ENCODE peak calls at places on chromosomes 12 and 14, in six cellular contexts. One of them, this sample, is unnamed.

GRCh38 chr14:64604854-64605253 is 55.1 kb downstream of the PPP1R36 start:
- DNase-seq in glutamatergic neuron: no peak
- DNase-seq in breast epithelium: no peak
- DNase-seq in endothelial cell: no peak
- DNase-seq in psoas muscle: no peak
- DNase-seq in thoracic aorta: no peak
- DNase-seq in this sample: no peak

GRCh38 chr12:2998789-2999264 is 39.6 kb downstream of the TEAD4 start:
- DNase-seq in glutamatergic neuron: peak
- DNase-seq in thoracic aorta: peak
- DNase-seq in endothelial cell: no peak
- DNase-seq in breast epithelium: no peak
- DNase-seq in psoas muscle: peak
- DNase-seq in this sample: no peak

GRCh38 chr12:71639341-71639760 is 24.3 kb downstream of the ZFC3H1 start:
- DNase-seq in glutamatergic neuron: no peak
- DNase-seq in psoas muscle: no peak
- DNase-seq in breast epithelium: no peak
- DNase-seq in thoracic aorta: no peak
- DNase-seq in endothelial cell: peak
- DNase-seq in this sample: no peak

GRCh38 chr12:41486718-41487117 is 298.6 kb downstream of the PDZRN4 start:
- DNase-seq in endothelial cell: no peak
- DNase-seq in psoas muscle: no peak
- DNase-seq in thoracic aorta: no peak
- DNase-seq in glutamatergic neuron: no peak
- DNase-seq in breast epithelium: no peak
- DNase-seq in this sample: no peak

GRCh38 chr12:113231275-113232231 is 10.3 kb downstream of the TPCN1 start:
- DNase-seq in endothelial cell: no peak
- DNase-seq in glutamatergic neuron: no peak
- DNase-seq in thoracic aorta: no peak
- DNase-seq in breast epithelium: no peak
- DNase-seq in psoas muscle: no peak
- DNase-seq in this sample: no peak

GRCh38 chr14:75191100-75191499 is 14.7 kb upstream of the TMED10 start:
- DNase-seq in thoracic aorta: no peak
- DNase-seq in glutamatergic neuron: no peak
- DNase-seq in psoas muscle: no peak
- DNase-seq in breast epithelium: no peak
- DNase-seq in endothelial cell: no peak
- DNase-seq in this sample: no peak

GRCh38 chr12:57005980-57006808 is at the start of gene ZBTB39:
- DNase-seq in psoas muscle: peak
- DNase-seq in breast epithelium: no peak
- DNase-seq in endothelial cell: peak
- DNase-seq in glutamatergic neuron: peak
- DNase-seq in thoracic aorta: no peak
- DNase-seq in this sample: peak

GRCh38 chr12:104551313-104551931 is 94.7 kb downstream of the CHST11 start:
- DNase-seq in thoracic aorta: no peak
- DNase-seq in psoas muscle: no peak
- DNase-seq in breast epithelium: no peak
- DNase-seq in glutamatergic neuron: no peak
- DNase-seq in endothelial cell: no peak
- DNase-seq in this sample: no peak

GRCh38 chr14:44914849-44915248 is 46.9 kb downstream of the KLHL28 start:
- DNase-seq in thoracic aorta: no peak
- DNase-seq in psoas muscle: no peak
- DNase-seq in breast epithelium: no peak
- DNase-seq in endothelial cell: no peak
- DNase-seq in glutamatergic neuron: no peak
- DNase-seq in this sample: no peak

GRCh38 chr14:61246721-61247120 is 34.4 kb downstream of the TMEM30B start:
- DNase-seq in glutamatergic neuron: no peak
- DNase-seq in endothelial cell: no peak
- DNase-seq in psoas muscle: no peak
- DNase-seq in breast epithelium: no peak
- DNase-seq in thoracic aorta: no peak
- DNase-seq in this sample: no peak

GRCh38 chr14:64930085-64930843 is 12.3 kb downstream of the GPX2 start:
- DNase-seq in thoracic aorta: no peak
- DNase-seq in endothelial cell: no peak
- DNase-seq in glutamatergic neuron: no peak
- DNase-seq in psoas muscle: no peak
- DNase-seq in breast epithelium: no peak
- DNase-seq in this sample: no peak

GRCh38 chr12:92775416-92775815 is 72.6 kb downstream of the PLEKHG7 start:
- DNase-seq in endothelial cell: no peak
- DNase-seq in thoracic aorta: no peak
- DNase-seq in glutamatergic neuron: no peak
- DNase-seq in psoas muscle: no peak
- DNase-seq in breast epithelium: no peak
- DNase-seq in this sample: no peak

GRCh38 chr14:73744175-73744867 is 30.1 kb upstream of the PNMA1 start:
- DNase-seq in thoracic aorta: no peak
- DNase-seq in psoas muscle: no peak
- DNase-seq in glutamatergic neuron: no peak
- DNase-seq in endothelial cell: no peak
- DNase-seq in breast epithelium: no peak
- DNase-seq in this sample: no peak

GRCh38 chr14:101449114-101449513 is 112.2 kb upstream of the DIO3 start:
- DNase-seq in glutamatergic neuron: no peak
- DNase-seq in endothelial cell: no peak
- DNase-seq in psoas muscle: no peak
- DNase-seq in breast epithelium: no peak
- DNase-seq in thoracic aorta: no peak
- DNase-seq in this sample: no peak

GRCh38 chr14:98984719-98985041 is 287.3 kb downstream of the BCL11B start:
- DNase-seq in psoas muscle: no peak
- DNase-seq in breast epithelium: no peak
- DNase-seq in endothelial cell: no peak
- DNase-seq in thoracic aorta: no peak
- DNase-seq in glutamatergic neuron: no peak
- DNase-seq in this sample: no peak

GRCh38 chr14:68791078-68791983 is 1.5 kb downstream of the ZFP36L1 start:
- DNase-seq in psoas muscle: no peak
- DNase-seq in endothelial cell: no peak
- DNase-seq in breast epithelium: no peak
- DNase-seq in thoracic aorta: no peak
- DNase-seq in glutamatergic neuron: peak
- DNase-seq in this sample: no peak

DNA sequence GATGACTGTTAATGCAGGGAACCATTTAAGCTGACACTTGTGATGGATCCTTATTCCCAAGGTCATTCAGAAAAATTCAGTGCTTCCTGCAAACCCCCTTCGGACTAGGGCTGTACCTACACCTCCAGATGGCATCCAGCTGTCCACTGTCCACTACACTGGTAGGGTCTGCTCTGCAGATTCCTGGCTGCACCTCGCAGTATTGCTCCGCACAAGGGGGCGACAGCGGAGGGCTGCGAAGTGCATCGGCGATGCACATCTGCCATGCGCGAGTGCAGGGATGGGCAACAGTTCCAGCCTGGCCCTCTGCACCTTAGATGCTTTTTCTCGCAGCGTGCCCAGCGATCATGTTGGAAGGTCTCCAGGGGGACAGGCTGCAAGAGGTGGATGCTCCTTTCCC is 55.5 kb downstream of the KCNA5 start:
- DNase-seq in breast epithelium: no peak
- DNase-seq in glutamatergic neuron: peak
- DNase-seq in psoas muscle: no peak
- DNase-seq in endothelial cell: no peak
- DNase-seq in thoracic aorta: no peak
- DNase-seq in this sample: no peak
- TF ChIP-seq CTCF in breast epithelium: no peak
- TF ChIP-seq CTCF in glutamatergic neuron: no peak
- TF ChIP-seq CTCF in psoas muscle: no peak
- TF ChIP-seq CTCF in endothelial cell: no peak
- TF ChIP-seq CTCF in thoracic aorta: no peak
- TF ChIP-seq CTCF in this sample: no peak

DNA sequence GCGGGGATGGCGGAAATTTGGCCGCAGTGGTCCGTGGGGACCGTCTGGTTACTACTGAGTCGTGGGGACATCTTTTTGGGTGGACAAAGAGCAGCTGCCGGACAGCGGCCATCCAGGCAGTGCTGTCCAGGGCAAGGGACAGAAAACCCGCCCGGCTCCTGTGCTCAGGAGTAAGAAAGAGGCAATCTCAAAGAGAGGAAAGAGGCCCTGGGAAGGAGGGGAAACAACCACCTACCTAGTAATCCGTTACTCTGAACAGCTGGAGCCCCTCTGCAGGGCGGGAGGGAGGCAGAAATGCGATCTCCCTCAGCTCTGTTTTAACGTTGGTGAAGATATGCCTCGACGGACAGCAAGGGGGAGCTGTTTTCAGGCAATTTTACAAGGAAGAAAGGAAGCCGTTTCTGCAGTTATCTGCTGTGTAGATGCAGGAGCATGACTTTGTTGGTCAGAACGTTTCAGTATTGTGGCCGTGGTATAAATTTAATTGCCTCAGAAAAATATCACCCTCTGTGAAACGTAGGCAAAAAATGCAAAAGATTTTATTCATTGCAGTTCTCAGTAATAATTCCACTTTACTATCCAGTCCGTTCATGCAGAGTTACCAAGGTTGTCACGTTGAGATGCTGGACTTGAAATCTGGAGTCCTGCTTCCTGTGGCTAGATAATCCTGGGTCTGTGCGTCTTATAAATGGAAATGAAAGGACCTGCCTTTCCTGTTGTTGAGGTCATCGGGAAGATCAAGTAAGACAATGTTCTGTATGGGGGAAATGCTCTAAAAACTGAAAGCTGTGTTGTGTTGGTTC is 1.1 kb upstream of the AVPR1A start:
- DNase-seq in thoracic aorta: no peak
- DNase-seq in glutamatergic neuron: peak
- DNase-seq in breast epithelium: no peak
- DNase-seq in psoas muscle: no peak
- DNase-seq in endothelial cell: peak
- DNase-seq in this sample: no peak
- TF ChIP-seq CTCF in thoracic aorta: peak
- TF ChIP-seq CTCF in glutamatergic neuron: peak
- TF ChIP-seq CTCF in breast epithelium: peak
- TF ChIP-seq CTCF in psoas muscle: peak
- TF ChIP-seq CTCF in endothelial cell: peak
- TF ChIP-seq CTCF in this sample: peak

DNA sequence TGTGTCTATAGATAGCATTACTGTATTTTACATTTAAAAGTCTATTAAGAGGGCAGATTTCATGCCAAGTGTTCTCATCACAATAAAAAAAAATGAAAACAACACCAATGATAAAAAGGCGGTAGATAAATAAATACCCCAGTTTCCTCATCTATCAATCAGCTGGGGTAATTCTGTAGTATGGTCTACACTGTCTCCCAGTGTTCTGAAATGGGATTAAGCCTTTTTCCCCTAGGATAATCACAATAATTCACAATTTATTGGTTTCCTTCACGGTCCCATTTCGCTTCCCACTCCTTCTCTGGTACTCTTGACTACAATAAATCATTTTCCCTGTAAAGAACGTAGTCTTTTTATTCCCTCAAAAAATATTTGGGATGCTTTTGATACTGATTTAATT is 114.3 kb downstream of the SSPN start:
- DNase-seq in breast epithelium: no peak
- DNase-seq in thoracic aorta: no peak
- DNase-seq in glutamatergic neuron: no peak
- DNase-seq in endothelial cell: no peak
- DNase-seq in psoas muscle: no peak
- DNase-seq in this sample: no peak
- TF ChIP-seq CTCF in breast epithelium: no peak
- TF ChIP-seq CTCF in thoracic aorta: no peak
- TF ChIP-seq CTCF in glutamatergic neuron: no peak
- TF ChIP-seq CTCF in endothelial cell: no peak
- TF ChIP-seq CTCF in psoas muscle: no peak
- TF ChIP-seq CTCF in this sample: no peak

GRCh38 chr12:130459916-130460315 is 122.2 kb downstream of the PIWIL1 start:
- DNase-seq in thoracic aorta: no peak
- DNase-seq in glutamatergic neuron: no peak
- DNase-seq in psoas muscle: no peak
- DNase-seq in breast epithelium: no peak
- DNase-seq in endothelial cell: no peak
- DNase-seq in this sample: no peak
- TF ChIP-seq CTCF in thoracic aorta: no peak
- TF ChIP-seq CTCF in glutamatergic neuron: no peak
- TF ChIP-seq CTCF in psoas muscle: no peak
- TF ChIP-seq CTCF in breast epithelium: no peak
- TF ChIP-seq CTCF in endothelial cell: no peak
- TF ChIP-seq CTCF in this sample: no peak

GRCh38 chr12:130752692-130753230 is 36.7 kb upstream of the RIMBP2 start:
- DNase-seq in endothelial cell: no peak
- DNase-seq in psoas muscle: no peak
- DNase-seq in breast epithelium: no peak
- DNase-seq in thoracic aorta: no peak
- DNase-seq in glutamatergic neuron: peak
- DNase-seq in this sample: no peak
- TF ChIP-seq CTCF in endothelial cell: no peak
- TF ChIP-seq CTCF in psoas muscle: no peak
- TF ChIP-seq CTCF in breast epithelium: no peak
- TF ChIP-seq CTCF in thoracic aorta: no peak
- TF ChIP-seq CTCF in glutamatergic neuron: peak
- TF ChIP-seq CTCF in this sample: no peak

DNA sequence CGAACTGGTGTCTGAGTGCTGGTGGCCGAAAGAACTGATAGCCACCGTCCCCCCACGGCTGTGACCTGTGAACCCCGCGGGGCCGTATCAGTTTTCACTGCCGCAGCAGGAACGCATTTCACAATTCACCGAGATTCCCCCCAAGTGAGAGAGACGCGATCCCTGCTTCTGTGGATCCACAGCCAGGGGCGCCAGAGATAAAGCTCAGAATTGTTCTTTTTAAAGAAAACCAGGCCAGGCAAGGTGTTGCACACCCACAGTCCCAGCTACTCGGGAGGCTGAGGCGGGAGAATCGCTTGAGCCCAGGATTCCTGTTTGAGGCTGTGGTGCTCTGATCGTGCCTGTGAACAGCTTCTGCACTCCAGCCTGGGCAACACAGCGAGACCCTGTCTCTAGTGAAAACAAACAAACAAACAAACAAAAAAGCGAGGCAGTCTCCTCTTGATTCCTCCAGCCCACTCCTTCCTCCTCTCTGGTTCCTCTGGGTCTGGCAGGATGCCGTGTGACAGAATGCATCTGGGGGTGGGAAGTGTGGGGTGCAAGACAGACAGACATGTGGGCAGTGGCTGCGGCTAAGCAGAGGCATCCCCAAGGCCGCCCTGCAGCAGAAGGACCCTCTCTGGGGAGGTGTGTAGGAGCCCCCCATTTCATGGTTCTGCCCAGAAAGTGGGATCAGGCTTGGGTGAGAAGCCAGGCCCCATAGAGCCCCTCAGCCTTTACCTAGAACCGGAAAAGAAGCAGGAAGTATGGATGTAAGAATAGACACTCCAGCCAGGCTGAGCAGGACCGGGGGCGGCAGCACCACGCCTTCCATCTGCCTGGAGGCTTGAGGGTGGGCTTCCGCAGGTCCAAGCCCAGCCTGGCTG is 39.2 kb upstream of the PPP1R13B start:
- DNase-seq in breast epithelium: no peak
- DNase-seq in thoracic aorta: no peak
- DNase-seq in glutamatergic neuron: no peak
- DNase-seq in psoas muscle: no peak
- DNase-seq in endothelial cell: no peak
- DNase-seq in this sample: no peak
- TF ChIP-seq CTCF in breast epithelium: no peak
- TF ChIP-seq CTCF in thoracic aorta: no peak
- TF ChIP-seq CTCF in glutamatergic neuron: no peak
- TF ChIP-seq CTCF in psoas muscle: no peak
- TF ChIP-seq CTCF in endothelial cell: no peak
- TF ChIP-seq CTCF in this sample: no peak